ENCODE peak calls at places on chromosome 9, in eight cellular contexts. V is CD14-positive monocyte; S is glutamatergic neuron; G is A549; L is CD8-positive, alpha-beta T cell; C is SK-N-SH; K is HCT116; I is endothelial cell. T is an unnamed sample.

GRCh38 chr9:137050570-137050969 is 3.3 kb downstream of the ENTPD2 start:
- DNase-seq in V (no peak), S (no peak), G (no peak), L (no peak), C (no peak), K (no peak), I (no peak), T (no peak)

GRCh38 chr9:34546834-34547827 is 24.3 kb upstream of the ENHO start:
- DNase-seq in V (peak), S (peak), G (peak), L (peak), C (peak), K (peak), I (peak), T (peak)

GRCh38 chr9:80836013-80836412 is 853.3 kb downstream of the TLE1 start:
- DNase-seq in V (no peak), S (no peak), G (no peak), L (no peak), C (no peak), K (no peak), I (no peak), T (no peak)

GRCh38 chr9:23563497-23563896 is 262.5 kb downstream of the ELAVL2 start:
- DNase-seq in V (no peak), S (no peak), G (no peak), L (no peak), C (no peak), K (no peak), I (no peak), T (no peak)

GRCh38 chr9:29212590-29213373 is 1639.5 kb upstream of the C9orf72 start:
- DNase-seq in V (no peak), S (peak), G (peak), L (no peak), C (peak), K (no peak), I (peak), T (no peak)

GRCh38 chr9:120043448-120043847 is 536.5 kb downstream of the CDK5RAP2 start:
- DNase-seq in V (no peak), S (no peak), G (peak), L (no peak), C (no peak), K (no peak), I (no peak), T (no peak)

GRCh38 chr9:34318163-34318790 is 10.8 kb downstream of the KIF24 start:
- DNase-seq in V (no peak), S (no peak), G (no peak), L (no peak), C (no peak), K (no peak), I (no peak), T (no peak)

GRCh38 chr9:14095272-14095671 is 218.7 kb downstream of the NFIB start:
- DNase-seq in V (no peak), S (no peak), G (no peak), L (no peak), C (no peak), K (no peak), I (no peak), T (no peak)

GRCh38 chr9:126723807-126724172 is 81.0 kb upstream of the ZBTB43 start:
- DNase-seq in V (no peak), S (peak), G (no peak), L (no peak), C (peak), K (no peak), I (no peak), T (no peak)

GRCh38 chr9:134272302-134273023 is 53.8 kb upstream of the RXRA start:
- DNase-seq in V (no peak), S (no peak), G (no peak), L (no peak), C (no peak), K (no peak), I (no peak), T (no peak)

GRCh38 chr9:134278286-134278685 is 48.0 kb upstream of the RXRA start:
- DNase-seq in V (no peak), S (no peak), G (no peak), L (no peak), C (no peak), K (no peak), I (no peak), T (no peak)

GRCh38 chr9:134276463-134277245 is 49.6 kb upstream of the RXRA start:
- DNase-seq in V (no peak), S (no peak), G (no peak), L (no peak), C (no peak), K (no peak), I (no peak), T (no peak)

GRCh38 chr9:134273647-134274046 is 52.6 kb upstream of the RXRA start:
- DNase-seq in V (no peak), S (no peak), G (no peak), L (no peak), C (no peak), K (no peak), I (no peak), T (no peak)

GRCh38 chr9:134275379-134275778 is 50.9 kb upstream of the RXRA start:
- DNase-seq in V (no peak), S (no peak), G (no peak), L (no peak), C (peak), K (no peak), I (no peak), T (no peak)
- TF ChIP-seq CTCF in V (no peak), S (no peak), G (no peak), L (no peak), C (no peak), K (no peak), I (no peak), T (peak)

GRCh38 chr9:78213696-78214095 is 22.2 kb upstream of the CEP78 start:
- DNase-seq in V (no peak), S (no peak), G (peak), L (no peak), C (peak), K (no peak), I (no peak), T (no peak)
- TF ChIP-seq CTCF in V (peak), S (no peak), G (peak), L (peak), C (peak), K (peak), I (no peak), T (peak)

GRCh38 chr9:130479587-130479986 is 34.8 kb downstream of the ASS1 start:
- DNase-seq in V (no peak), S (no peak), G (no peak), L (no peak), C (no peak), K (no peak), I (no peak), T (no peak)
- TF ChIP-seq CTCF in V (no peak), S (no peak), G (no peak), L (no peak), C (no peak), K (no peak), I (no peak), T (no peak)

DNA sequence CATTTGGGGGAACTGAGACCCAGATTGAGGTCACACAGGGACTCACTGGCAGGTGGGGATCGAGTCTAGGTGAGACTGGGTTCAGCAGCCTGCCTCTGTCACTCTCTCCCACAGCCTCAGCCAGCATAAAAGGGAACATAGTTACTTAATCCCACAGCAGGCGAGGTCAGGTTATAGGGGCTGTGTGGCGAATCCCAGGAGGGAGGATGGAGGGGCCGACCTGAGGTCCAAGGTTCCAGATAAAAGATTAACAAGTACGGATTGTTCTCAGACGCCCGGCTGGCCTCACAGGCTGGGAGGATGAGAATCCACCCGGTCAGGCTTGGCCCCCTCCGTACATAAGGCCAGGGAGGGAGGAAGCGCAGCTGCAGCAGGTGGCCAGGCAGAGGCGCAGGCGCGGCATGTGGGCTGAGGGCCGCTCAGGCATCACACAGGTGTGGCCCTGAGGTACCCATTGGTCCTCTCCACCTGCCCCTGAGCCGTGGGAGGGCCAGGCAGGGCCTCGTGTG is 3.3 kb downstream of the SUSD3 start:
- DNase-seq in V (no peak), S (peak), G (peak), L (no peak), C (no peak), K (no peak), I (no peak), T (no peak)
- TF ChIP-seq CTCF in V (no peak), S (no peak), G (no peak), L (no peak), C (no peak), K (no peak), I (no peak), T (no peak)

GRCh38 chr9:128020692-128021091 is 39.9 kb upstream of the EEIG1 start:
- DNase-seq in V (no peak), S (peak), G (no peak), L (no peak), C (peak), K (no peak), I (no peak), T (no peak)
- TF ChIP-seq CTCF in V (peak), S (no peak), G (no peak), L (no peak), C (peak), K (peak), I (no peak), T (peak)

GRCh38 chr9:77474903-77475302 is 173.2 kb downstream of the GNA14 start:
- DNase-seq in V (no peak), S (no peak), G (no peak), L (no peak), C (no peak), K (no peak), I (no peak), T (no peak)
- TF ChIP-seq CTCF in V (no peak), S (no peak), G (no peak), L (no peak), C (no peak), K (no peak), I (no peak), T (no peak)

GRCh38 chr9:125585503-125586172 is 121.4 kb downstream of the MAPKAP1 start:
- DNase-seq in V (no peak), S (no peak), G (no peak), L (no peak), C (no peak), K (no peak), I (no peak), T (no peak)
- TF ChIP-seq CTCF in V (no peak), S (no peak), G (no peak), L (no peak), C (no peak), K (no peak), I (no peak), T (no peak)

GRCh38 chr9:75454891-75455290 is 366.6 kb downstream of the OSTF1 start:
- DNase-seq in V (no peak), S (no peak), G (no peak), L (no peak), C (no peak), K (no peak), I (no peak), T (no peak)

GRCh38 chr9:75451505-75451904 is 363.2 kb downstream of the OSTF1 start:
- DNase-seq in V (no peak), S (no peak), G (no peak), L (no peak), C (no peak), K (no peak), I (no peak), T (no peak)

GRCh38 chr9:75455444-75455921 is 367.2 kb downstream of the OSTF1 start:
- DNase-seq in V (no peak), S (no peak), G (no peak), L (no peak), C (no peak), K (no peak), I (no peak), T (no peak)

GRCh38 chr9:75452512-75452911 is 364.2 kb downstream of the OSTF1 start:
- DNase-seq in V (no peak), S (no peak), G (no peak), L (no peak), C (no peak), K (no peak), I (no peak), T (no peak)

DNA sequence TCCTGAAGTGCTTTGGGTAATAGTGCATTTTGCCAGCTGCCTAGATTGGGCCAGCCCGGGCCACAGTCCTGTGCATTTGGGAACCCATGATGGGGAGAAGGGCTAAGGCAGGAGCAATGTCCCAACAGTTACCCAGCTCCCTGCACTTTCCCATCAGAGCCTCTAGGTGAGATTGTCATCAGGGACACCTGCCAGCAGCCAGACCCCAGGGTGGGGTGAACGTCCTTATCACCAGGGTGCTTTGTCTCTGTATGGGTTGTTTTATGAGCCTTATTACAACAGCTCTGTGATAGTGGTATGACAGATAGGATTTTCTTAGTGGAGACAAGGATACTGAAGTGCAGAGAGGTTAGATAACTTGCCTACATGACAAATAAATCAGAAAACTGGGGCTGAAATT is 365.7 kb downstream of the OSTF1 start:
- DNase-seq in V (no peak), S (no peak), G (no peak), L (no peak), C (no peak), K (no peak), I (no peak), T (no peak)
- TF ChIP-seq CTCF in V (no peak), S (no peak), G (no peak), L (no peak), C (no peak), K (no peak), I (no peak), T (no peak)

GRCh38 chr9:3444016-3444415 is 81.8 kb downstream of the RFX3 start:
- DNase-seq in V (no peak), S (no peak), G (no peak), L (no peak), C (no peak), K (no peak), I (no peak), T (no peak)
- TF ChIP-seq CTCF in V (no peak), S (no peak), G (no peak), L (no peak), C (no peak), K (no peak), I (no peak), T (no peak)

T was measured in type B pancreatic cell.